ENCODE peak calls at places on chromosomes 16 and 17, in six cellular contexts. O, T, W, U, R and N are unnamed samples. For H3K36me3, the result is how much of the 10 kb centered on the place peaks cover.

GRCh38 chr16:58506241-58507194 is 6.6 kb downstream of the NDRG4 start:
- DNase-seq in O (no peak), W (peak), R (no peak), T (peak), U (no peak), N (no peak)

GRCh38 chr16:11462861-11463260 is 117.6 kb downstream of the RMI2 start:
- DNase-seq in R (no peak), W (no peak), T (no peak), O (no peak), U (no peak), N (no peak)

GRCh38 chr16:83952587-83952939 is 477 bp upstream of the OSGIN1 start:
- DNase-seq in T (no peak), R (no peak), U (no peak), W (no peak), O (peak), N (peak)

GRCh38 chr17:9557846-9558245 is 17.8 kb downstream of the STX8 start:
- DNase-seq in U (no peak), W (no peak), O (no peak), T (no peak), R (no peak), N (no peak)

GRCh38 chr16:4298761-4299522 is 16.9 kb upstream of the GLIS2 start:
- DNase-seq in T (peak), U (peak), W (peak), R (peak), O (peak), N (peak)

GRCh38 chr17:27354491-27355081 is 60.7 kb downstream of the WSB1 start:
- DNase-seq in U (no peak), W (no peak), R (no peak), T (no peak), O (no peak), N (no peak)

GRCh38 chr16:57128787-57129389 is 36.5 kb downstream of the CPNE2 start:
- DNase-seq in R (no peak), U (no peak), W (no peak), T (no peak), O (no peak), N (no peak)

GRCh38 chr17:79623786-79624657 is 13.2 kb upstream of the RBFOX3 start:
- DNase-seq in R (peak), O (no peak), U (no peak), T (peak), W (peak), N (peak)

DNA sequence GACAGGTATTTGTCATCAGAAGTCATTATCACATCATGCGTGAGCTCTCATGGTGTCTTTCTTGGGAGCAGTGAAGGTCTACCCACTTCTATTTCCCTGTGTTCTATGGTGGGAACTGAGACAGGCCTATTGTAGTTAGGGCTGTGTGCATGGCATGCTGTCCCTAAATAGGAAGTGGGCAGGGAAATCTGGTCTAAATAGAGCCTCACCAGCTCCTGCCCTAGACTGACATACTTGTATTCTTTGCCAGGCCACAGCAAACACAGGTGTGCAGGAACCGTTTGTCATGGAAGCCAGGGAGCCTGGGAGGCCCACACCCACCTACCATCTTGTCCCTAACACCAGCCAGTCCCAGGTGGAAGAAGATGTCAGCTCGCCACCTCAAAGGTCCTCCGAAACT is 10.1 kb downstream of the SLC7A6 start:
- DNase-seq in W (no peak), U (no peak), O (no peak), R (no peak), T (no peak), N (no peak)
- H3K36me3 ChIP-seq in W (under half), U (under half), O (under half), R (under half), T (under half), N (half or more)

DNA sequence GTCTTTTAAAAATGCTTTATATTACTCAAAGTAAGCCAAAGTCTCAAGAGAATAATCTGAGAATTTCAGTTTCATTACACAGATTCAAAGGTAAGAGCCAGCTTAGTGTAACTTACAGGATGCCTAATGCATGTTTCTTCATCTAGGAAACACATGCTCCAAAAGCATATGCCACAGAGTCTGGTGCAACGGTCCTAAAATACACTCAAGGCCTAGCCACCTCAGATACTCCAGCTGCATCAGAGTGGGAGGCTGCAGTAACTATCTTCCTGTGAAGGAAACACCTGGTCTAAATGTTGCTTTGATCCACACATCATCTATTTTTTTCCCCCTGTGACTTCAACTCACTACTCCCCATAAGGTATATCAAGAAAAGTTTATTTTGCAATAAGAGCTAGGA is 51.6 kb upstream of the CORO6 start:
- DNase-seq in W (no peak), O (no peak), T (no peak), U (no peak), R (no peak), N (no peak)
- H3K36me3 ChIP-seq in W (under half), O (under half), T (under half), U (under half), R (under half), N (under half)

DNA sequence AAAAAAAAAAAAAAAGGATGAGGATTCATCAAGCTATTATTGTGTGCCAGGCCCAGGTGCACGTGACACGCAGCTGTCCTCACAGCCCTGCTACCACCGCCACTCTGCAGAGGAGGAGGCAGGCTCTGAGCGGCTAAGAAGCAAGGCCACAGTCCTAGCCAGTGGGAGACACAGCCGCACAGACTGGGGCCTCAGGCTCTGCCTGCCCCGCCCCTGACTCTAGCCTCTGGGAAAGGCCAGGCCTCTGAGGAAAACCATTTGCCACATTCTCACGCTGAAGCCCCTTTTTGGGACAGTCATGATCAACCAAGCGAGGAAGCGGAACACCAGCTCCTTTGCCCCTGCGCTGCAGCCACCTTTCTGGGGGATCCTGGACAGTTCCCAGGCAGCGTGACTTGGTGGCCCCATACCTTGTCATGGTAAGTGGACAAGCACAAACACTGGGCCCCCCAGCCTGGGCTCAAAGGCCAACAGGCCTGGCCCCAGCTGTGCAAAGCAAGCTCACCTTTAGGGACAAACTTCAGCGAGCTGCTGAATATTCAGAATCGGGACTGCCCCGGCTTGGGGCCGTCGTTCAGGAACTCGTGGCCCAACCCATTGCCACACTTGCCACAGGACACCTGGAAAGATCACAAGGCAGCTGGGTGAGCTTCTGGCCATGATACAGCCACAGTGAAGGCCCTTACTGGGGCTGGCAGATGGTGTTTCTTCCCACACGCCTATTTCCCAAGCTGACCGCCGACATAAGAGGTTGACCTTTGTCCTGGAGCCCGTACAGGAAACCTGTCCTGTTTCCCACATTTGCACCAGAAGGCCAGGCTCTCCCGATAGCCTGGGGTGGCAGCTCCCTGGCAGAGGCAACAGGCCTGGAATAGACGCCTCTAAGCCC is 2.5 kb downstream of the MSRB1 start:
- DNase-seq in U (no peak), R (no peak), T (no peak), O (no peak), W (no peak), N (no peak)
- H3K36me3 ChIP-seq in U (under half), R (under half), T (under half), O (under half), W (under half), N (under half)

GRCh38 chr17:28926366-28926765 is 23.5 kb upstream of the DHRS13 start:
- DNase-seq in U (no peak), T (no peak), R (no peak), O (no peak), W (no peak), N (no peak)

GRCh38 chr17:28929769-28930168 is 21.5 kb downstream of the PHF12 start:
- DNase-seq in U (no peak), R (no peak), O (no peak), W (no peak), T (no peak), N (no peak)

GRCh38 chr17:28925912-28926365 is 23.1 kb upstream of the DHRS13 start:
- DNase-seq in T (no peak), W (no peak), U (peak), R (no peak), O (no peak), N (peak)

GRCh38 chr17:28926786-28927185 is 23.9 kb upstream of the DHRS13 start:
- DNase-seq in T (no peak), U (no peak), O (no peak), W (no peak), R (no peak), N (no peak)

DNA sequence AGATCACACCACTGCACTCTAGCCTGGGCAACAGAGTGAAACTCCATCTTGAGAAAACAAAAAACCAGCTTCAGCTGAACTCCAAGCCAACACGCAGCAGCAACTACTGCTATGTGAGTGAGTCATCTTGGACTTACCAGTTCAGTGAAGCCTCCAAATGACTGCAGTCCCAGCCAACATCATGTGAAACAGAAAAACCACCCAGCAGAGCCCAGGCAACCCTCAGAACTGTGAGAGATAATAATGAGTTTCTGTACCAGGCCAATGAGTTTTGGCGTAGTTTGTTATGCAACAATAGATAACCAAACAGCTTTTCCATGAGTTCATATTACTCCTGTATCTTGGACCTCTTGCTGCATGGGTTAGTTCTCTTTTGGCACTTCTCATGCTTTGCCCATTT is 23.3 kb downstream of the PHF12 start:
- DNase-seq in O (peak), R (no peak), T (no peak), W (no peak), U (no peak), N (no peak)
- H3K36me3 ChIP-seq in O (half or more), R (under half), T (under half), W (under half), U (under half), N (half or more)

DNA sequence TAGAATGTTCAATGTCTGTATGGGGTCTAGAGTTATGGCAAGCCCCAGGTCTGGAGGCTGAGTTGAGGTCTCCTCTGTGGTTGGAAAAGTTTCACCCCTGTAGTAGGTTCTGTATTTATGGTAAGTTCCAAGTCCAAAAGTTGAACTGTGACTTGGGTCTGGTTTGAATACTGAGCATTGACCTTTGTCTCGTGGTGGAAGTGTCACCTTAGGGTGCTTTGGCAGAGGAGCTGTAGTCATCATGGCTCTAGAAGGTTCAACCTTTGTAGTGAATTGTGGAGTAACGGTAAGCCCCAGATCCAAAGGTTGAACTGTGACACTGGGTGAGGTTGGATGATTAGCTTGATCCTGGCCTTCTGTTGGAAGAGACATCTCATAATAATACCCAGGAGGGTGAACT is 17.6 kb downstream of the RDM1 start:
- DNase-seq in T (peak), W (no peak), U (no peak), R (no peak), O (no peak), N (no peak)
- H3K36me3 ChIP-seq in T (under half), W (under half), U (under half), R (under half), O (under half), N (under half)

DNA sequence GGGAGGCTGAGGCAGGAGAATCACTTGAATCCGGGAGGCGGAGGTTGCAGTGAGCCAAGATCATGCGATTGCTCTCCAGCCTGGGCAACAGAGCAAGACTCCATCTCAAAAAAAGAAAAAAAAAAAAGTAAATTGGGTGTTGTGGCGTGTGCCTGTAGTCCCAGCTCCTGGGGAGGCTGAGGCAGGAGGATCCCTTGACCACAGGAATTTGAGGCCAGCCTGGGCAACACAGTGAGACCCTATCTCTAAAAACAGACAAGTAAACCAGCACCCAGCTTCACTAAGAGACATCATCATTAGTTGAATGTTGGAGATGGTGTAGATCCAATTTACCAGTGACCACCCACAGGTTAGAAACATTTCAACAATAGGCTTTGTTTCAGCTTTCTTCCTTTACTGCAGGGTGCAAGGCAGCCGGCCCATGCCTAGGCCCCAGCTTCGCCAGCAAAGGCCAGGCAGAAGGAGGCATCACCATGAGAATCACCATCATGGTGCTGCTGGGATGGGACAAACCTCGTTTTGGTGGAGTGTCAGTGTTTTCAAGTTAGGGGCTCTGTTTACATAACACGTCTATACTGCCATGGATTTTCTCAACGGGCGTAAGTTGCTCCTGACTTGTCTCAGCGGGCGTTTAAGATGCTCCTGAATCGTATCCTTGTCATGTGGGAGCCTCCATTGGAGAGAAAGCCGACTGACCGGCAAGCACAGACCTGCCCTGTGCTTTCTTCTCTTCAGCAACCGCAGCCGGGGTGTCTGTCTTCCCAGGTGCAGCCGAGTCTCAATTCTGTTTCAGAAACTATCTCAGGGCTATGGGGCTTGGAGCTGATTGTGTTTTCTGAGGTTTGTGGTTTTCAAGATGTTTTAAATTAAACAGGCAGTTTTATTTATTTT is 7.3 kb downstream of the TCF25 start:
- DNase-seq in O (no peak), R (no peak), W (no peak), T (no peak), U (no peak), N (no peak)
- H3K36me3 ChIP-seq in O (under half), R (under half), W (under half), T (half or more), U (under half), N (half or more)

GRCh38 chr17:65000798-65001197 is 55.7 kb downstream of the GNA13 start:
- DNase-seq in U (no peak), T (no peak), W (no peak), O (no peak), R (no peak), N (no peak)
- H3K36me3 ChIP-seq in U (under half), T (under half), W (under half), O (under half), R (under half), N (under half)

DNA sequence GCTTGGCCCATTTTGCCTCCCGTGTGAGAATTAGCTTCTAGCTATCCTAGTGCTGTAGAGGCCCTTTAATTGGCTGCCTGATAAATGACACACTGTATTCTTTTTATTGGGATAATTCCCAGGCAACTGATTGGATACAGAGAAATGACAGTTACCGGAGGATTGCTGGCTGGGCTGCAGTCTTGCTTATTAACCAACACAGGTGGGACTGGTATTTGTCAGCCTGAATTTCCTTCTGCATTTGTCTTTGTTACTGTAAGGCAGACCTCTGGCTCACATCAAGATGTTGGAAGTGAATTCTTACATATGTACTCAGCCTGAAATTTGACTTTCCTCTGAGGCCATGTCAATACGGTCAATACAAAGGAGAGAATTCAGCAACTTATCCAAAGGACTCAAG is 650.8 kb upstream of the SOX9 start:
- DNase-seq in W (no peak), R (no peak), T (no peak), U (no peak), O (no peak), N (no peak)
- H3K36me3 ChIP-seq in W (under half), R (under half), T (under half), U (under half), O (under half), N (under half)

GRCh38 chr17:521561-522325 is 169.1 kb upstream of the RPH3AL start:
- DNase-seq in U (no peak), T (no peak), R (no peak), O (no peak), W (no peak), N (no peak)

GRCh38 chr17:521168-521525 is 168.5 kb upstream of the RPH3AL start:
- DNase-seq in R (no peak), U (peak), O (no peak), W (no peak), T (no peak), N (no peak)

GRCh38 chr17:520447-521167 is 168.0 kb upstream of the RPH3AL start:
- DNase-seq in R (no peak), W (no peak), O (no peak), U (peak), T (no peak), N (peak)

GRCh38 chr17:524570-524969 is 172.0 kb upstream of the RPH3AL start:
- DNase-seq in U (no peak), T (no peak), W (no peak), R (no peak), O (no peak), N (no peak)

GRCh38 chr17:522912-523311 is 170.3 kb upstream of the RPH3AL start:
- DNase-seq in O (no peak), W (no peak), U (no peak), R (no peak), T (no peak), N (no peak)
- H3K36me3 ChIP-seq in O (under half), W (under half), U (under half), R (under half), T (half or more), N (under half)

GRCh38 chr17:75915268-75915667 is 10.6 kb upstream of the MRPL38 start:
- DNase-seq in O (no peak), U (no peak), T (no peak), W (no peak), R (no peak), N (no peak)

GRCh38 chr17:75909812-75910274 is 5.2 kb upstream of the MRPL38 start:
- DNase-seq in U (no peak), W (no peak), R (no peak), O (peak), T (no peak), N (no peak)

GRCh38 chr17:75910699-75911098 is 6.0 kb upstream of the MRPL38 start:
- DNase-seq in W (no peak), O (no peak), T (no peak), U (no peak), R (no peak), N (no peak)

GRCh38 chr17:75914643-75915265 is 10.1 kb upstream of the MRPL38 start:
- DNase-seq in T (no peak), W (no peak), U (no peak), R (no peak), O (no peak), N (no peak)

DNA sequence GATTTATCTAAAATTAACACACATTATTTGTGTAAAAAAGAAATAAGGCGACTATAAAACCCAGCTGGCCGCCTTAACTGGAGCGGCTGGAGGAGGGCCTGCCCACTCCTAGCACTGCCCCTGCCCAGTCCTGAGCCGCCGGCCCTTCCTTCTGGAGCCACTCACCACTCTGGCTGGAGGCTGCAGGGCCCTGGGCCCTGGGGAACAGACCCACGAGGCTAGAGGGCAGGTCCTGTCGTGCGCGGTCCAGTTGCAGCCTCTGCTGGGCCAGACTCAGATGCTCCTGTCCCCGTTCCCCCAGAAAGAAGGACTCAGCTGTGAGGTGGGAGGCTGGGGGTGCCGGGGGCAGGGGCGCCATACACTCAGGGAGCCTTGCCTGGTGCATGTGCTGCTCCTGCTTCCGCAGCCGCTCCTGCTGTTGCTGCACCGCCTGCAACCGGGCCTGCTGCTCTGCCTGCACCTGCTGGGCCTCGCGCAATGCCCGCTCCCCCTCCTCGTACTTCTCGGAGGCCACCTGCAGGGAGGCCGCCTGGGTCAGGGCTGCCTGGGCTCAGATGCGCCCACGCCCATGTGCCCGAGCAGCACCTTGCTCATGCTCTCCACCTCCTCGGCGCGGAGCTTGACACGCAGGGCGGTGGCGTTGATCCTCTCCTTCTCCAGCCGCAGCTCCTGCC is 9.0 kb upstream of the MRPL38 start:
- DNase-seq in T (no peak), R (no peak), O (no peak), U (no peak), W (no peak), N (no peak)
- H3K36me3 ChIP-seq in T (under half), R (under half), O (under half), U (under half), W (under half), N (under half)